ENCODE peak calls at places on chromosomes 6 and 20, in seven cellular contexts. S is SK-N-SH, A is HCT116, Y is GM12878, D is HepG2, U is H1, E is K562. Z is an unnamed sample.

GRCh38 chr6:102333736-102334135 is 940.2 kb downstream of the GRIK2 start:
- DNase-seq in S (no peak), A (no peak), Y (no peak), D (no peak), U (no peak), E (no peak), Z (no peak)

GRCh38 chr20:46642944-46643343 is 8.3 kb downstream of the SLC13A3 start:
- DNase-seq in S (no peak), A (no peak), Y (no peak), D (no peak), U (no peak), E (no peak), Z (no peak)

GRCh38 chr6:106334646-106335448 is 9.3 kb upstream of the ATG5 start:
- DNase-seq in S (peak), A (peak), Y (no peak), D (peak), U (peak), E (peak), Z (peak)

GRCh38 chr20:62362991-62363919 is 3.9 kb downstream of the LAMA5 start:
- DNase-seq in S (peak), A (no peak), Y (no peak), D (no peak), U (peak), E (no peak), Z (no peak)

GRCh38 chr6:113632220-113632864 is 224.8 kb upstream of the MARCKS start:
- DNase-seq in S (no peak), A (peak), Y (peak), D (peak), U (no peak), E (no peak), Z (no peak)

GRCh38 chr6:97947841-97948240 is 664.8 kb upstream of the MMS22L start:
- DNase-seq in S (peak), A (peak), Y (no peak), D (peak), U (no peak), E (no peak), Z (no peak)

GRCh38 chr20:42218566-42218965 is 600.4 kb upstream of the CHD6 start:
- DNase-seq in S (peak), A (no peak), Y (no peak), D (no peak), U (no peak), E (no peak), Z (no peak)

GRCh38 chr6:34383171-34383631 is 9.3 kb downstream of the NUDT3 start:
- DNase-seq in S (no peak), A (no peak), Y (no peak), D (peak), U (no peak), E (no peak), Z (no peak)

GRCh38 chr20:13758884-13759283 is 25.8 kb downstream of the ESF1 start:
- DNase-seq in S (no peak), A (no peak), Y (no peak), D (no peak), U (no peak), E (no peak), Z (no peak)

GRCh38 chr6:29796026-29796425 is 31.6 kb upstream of the HLA-G start:
- DNase-seq in S (no peak), A (no peak), Y (no peak), D (no peak), U (no peak), E (no peak), Z (no peak)

GRCh38 chr6:29793796-29794195 is 33.8 kb upstream of the HLA-G start:
- DNase-seq in S (no peak), A (no peak), Y (no peak), D (no peak), U (no peak), E (no peak), Z (no peak)

GRCh38 chr6:29800254-29800653 is 27.4 kb upstream of the HLA-G start:
- DNase-seq in S (no peak), A (no peak), Y (no peak), D (no peak), U (no peak), E (no peak), Z (no peak)

GRCh38 chr6:29797966-29798365 is 29.7 kb upstream of the HLA-G start:
- DNase-seq in S (no peak), A (no peak), Y (no peak), D (no peak), U (no peak), E (no peak), Z (no peak)

DNA sequence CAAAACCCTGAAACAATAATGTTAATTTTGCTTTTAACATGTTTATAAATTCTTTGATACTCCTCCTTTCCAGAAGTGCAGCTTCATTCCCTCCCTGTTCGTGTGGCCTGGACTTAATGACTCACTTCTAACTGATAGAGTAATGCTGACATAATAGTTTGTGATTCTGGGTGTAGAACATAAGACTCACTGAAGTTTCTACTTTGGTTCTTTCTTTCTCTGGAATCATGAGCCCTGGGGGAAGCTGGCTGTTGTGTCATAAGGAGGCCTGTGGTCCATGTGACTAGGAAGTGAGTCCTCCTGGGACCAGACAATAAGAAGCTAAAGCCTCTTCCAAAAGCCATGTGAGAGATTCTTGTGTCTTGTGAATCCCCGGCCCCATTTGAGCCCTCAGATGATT is 30.5 kb upstream of the HLA-G start:
- DNase-seq in S (no peak), A (no peak), Y (no peak), D (no peak), U (no peak), E (no peak), Z (no peak)
- TF ChIP-seq YY1 in S (no peak), A (no peak), Y (no peak), D (no peak), U (no peak), E (no peak), Z (no peak)

DNA sequence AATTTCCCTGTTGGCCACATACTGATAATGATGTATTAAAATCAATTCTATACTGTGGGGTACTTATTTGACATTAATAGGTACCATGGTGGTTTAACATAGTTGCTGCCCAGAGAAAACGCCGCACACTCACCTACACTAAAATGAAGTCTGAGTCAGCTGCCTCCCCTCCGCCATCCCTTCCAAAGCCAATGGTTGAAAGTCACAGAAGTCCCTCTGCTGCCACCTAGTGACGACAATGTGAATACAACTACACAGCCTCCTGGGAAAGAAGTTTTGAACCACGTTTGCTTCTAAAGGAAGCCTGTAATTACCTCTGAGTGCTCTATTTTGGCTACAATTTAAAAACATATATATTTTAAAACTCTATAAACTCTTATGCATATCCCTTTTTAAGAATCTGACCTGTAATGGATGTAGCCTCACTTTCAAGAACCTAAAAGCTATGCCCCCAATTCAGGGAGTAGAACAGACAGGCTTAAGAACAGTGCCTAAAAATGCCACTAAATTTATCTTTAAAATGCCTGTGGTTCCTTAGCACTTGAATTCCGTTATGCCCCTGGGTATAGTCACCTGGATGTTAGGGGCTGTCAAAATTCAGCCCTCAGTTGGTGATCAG is 20.6 kb upstream of the ECI2 start:
- DNase-seq in S (peak), A (peak), Y (no peak), D (peak), U (peak), E (peak), Z (peak)
- H3K9ac ChIP-seq in S (no peak), A (no peak), Y (no peak), D (no peak), U (no peak), E (no peak), Z (no peak)

DNA sequence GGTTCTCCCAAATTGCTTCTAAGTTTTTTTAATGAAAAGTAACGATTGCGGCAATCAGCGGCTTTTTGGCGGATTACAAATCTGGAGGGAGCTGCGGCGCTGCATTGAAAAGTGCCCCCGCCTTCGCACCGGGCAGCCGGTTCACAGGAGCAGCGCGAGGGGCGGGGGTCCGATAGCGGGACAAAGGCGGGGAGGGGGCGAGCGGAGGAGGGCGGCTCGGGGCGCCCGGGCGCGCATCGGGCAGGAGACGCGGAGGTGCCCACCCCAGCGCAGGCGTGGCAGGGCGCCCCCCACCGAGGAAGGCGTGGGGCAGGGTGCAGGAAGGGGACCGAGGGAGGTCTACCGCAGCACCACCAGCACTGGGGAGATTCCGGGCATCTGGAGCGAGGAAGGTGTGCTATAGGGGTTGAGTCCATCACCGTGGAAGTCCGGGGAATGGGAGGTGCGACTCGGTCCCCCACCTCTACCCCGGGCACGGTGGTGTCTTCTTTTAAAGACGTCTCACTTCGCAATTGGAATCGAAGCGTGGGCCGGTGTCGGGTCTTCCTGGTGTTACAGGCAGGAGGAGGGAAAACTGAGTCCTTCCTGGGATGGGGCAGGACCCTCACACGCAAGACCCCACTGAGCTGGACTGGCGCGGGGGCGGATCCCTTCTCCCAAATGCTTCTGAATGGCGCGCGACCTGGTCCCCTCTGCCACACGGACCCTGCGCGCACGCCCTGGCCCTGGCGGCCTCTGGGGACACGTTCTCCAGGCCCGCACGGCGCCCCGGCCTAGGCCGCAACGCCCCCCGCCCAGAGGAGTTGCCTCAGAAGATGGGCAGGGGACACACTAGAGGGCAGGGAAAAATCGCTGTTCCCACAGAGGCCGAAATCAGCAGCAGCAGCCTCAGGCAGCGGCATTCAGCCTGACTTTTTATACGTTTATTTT is 44.9 kb upstream of the OSTM1 start:
- DNase-seq in S (peak), A (no peak), Y (no peak), D (no peak), U (peak), E (no peak), Z (no peak)
- H3K4me3 ChIP-seq in S (peak), A (no peak), Y (peak), D (no peak), U (peak), E (no peak), Z (peak)

GRCh38 chr20:47867831-47868230 is 82.5 kb upstream of the SULF2 start:
- DNase-seq in S (no peak), A (no peak), Y (no peak), D (no peak), U (no peak), E (no peak), Z (no peak)
- TF ChIP-seq YY1 in S (no peak), A (no peak), Y (no peak), D (no peak), U (no peak), E (no peak), Z (no peak)

DNA sequence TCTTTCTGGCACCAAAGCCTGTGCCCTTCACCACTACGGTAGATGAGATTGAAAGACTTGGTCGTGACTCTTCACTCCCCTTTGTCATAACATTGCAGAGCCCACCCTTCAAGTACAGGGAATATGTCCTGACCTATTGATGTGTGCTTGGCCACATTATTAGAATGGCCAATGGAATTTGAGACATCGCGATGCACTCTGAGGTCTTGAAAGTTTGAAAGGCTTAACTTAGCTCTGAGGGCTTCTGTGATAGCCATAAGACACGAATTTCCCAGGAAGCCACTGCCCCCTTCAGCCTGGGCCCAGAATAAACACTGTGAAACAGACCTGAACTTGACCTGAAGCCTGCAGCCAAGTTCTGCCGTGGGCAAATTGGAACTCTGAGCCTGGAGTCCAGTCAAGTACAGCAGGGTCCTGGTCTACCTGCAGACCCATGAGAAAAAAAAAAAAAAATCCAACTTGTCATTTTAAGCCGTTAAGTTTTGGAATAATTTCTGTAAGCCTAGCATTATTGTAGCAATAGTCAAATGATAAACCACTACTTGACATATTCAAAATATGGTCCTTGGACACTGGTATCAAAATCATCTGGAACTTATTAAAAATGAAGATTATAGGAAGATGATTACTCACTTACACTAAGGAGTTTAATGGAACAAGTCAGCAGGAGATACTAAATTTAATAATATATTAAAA is 36.9 kb upstream of the TRAF3IP2 start:
- DNase-seq in S (peak), A (peak), Y (peak), D (peak), U (peak), E (no peak), Z (peak)
- H3K9ac ChIP-seq in S (no peak), A (no peak), Y (no peak), D (no peak), U (no peak), E (no peak), Z (no peak)

GRCh38 chr6:54010340-54011276 is 100.6 kb upstream of the MLIP start:
- DNase-seq in S (no peak), A (no peak), Y (no peak), D (peak), U (no peak), E (no peak), Z (no peak)

GRCh38 chr6:54008589-54008988 is 102.7 kb upstream of the MLIP start:
- DNase-seq in S (no peak), A (no peak), Y (no peak), D (no peak), U (no peak), E (no peak), Z (no peak)

GRCh38 chr6:54013966-54014365 is 97.3 kb upstream of the MLIP start:
- DNase-seq in S (no peak), A (no peak), Y (no peak), D (no peak), U (no peak), E (no peak), Z (no peak)

GRCh38 chr6:54009052-54009654 is 102.1 kb upstream of the MLIP start:
- DNase-seq in S (no peak), A (no peak), Y (no peak), D (peak), U (no peak), E (no peak), Z (no peak)

DNA sequence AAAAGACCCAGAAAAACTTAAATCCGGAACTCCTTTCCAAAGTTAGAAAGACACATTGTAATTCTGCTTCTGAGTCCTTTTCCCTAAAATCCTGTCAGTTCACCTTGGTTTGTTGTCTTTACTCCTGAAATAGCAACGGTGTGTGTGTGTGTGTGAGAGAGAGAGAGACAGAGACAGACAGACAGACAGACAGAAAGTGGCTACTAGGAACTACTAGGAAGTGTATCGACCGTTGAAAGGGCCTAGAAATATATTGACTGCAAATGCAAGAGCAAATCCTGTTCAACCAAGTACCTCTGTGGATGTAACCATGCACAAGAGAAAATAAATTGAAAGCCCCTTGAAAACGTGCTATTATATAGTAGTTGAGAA is 100.0 kb upstream of the MLIP start:
- DNase-seq in S (no peak), A (no peak), Y (no peak), D (no peak), U (no peak), E (no peak), Z (no peak)
- H3K4me3 ChIP-seq in S (no peak), A (no peak), Y (no peak), D (no peak), U (no peak), E (no peak), Z (no peak)

GRCh38 chr6:1047926-1048595 is 263.8 kb upstream of the FOXQ1 start:
- DNase-seq in S (no peak), A (no peak), Y (no peak), D (no peak), U (no peak), E (no peak), Z (no peak)
- TF ChIP-seq YY1 in S (no peak), A (no peak), Y (no peak), D (no peak), U (no peak), E (no peak), Z (no peak)